ENCODE peak calls at places on chromosomes 5 and 9, in six cellular contexts. W is RWPE1, R is A549, I is upper lobe of left lung, Z is AG10803, Q is OCI-LY7. E is an unnamed sample.

GRCh38 chr5:158154226-158155005 is 295.5 kb upstream of the CLINT1 start:
- DNase-seq in W (peak; percentile 95), R (no peak), I (no peak), Z (peak; percentile 91), Q (no peak), E (no peak)

GRCh38 chr5:8436919-8437318 is 568.0 kb downstream of the MTRR start:
- DNase-seq in W (no peak), R (no peak), I (no peak), Z (no peak), Q (no peak), E (no peak)

GRCh38 chr5:57438162-57438561 is 44.4 kb downstream of the ACTBL2 start:
- DNase-seq in W (no peak), R (no peak), I (no peak), Z (no peak), Q (no peak), E (no peak)

GRCh38 chr5:67773439-67773988 is 442.0 kb upstream of the PIK3R1 start:
- DNase-seq in W (peak; percentile 24), R (no peak), I (no peak), Z (peak; percentile 30), Q (no peak), E (no peak)

GRCh38 chr5:14226554-14226953 is 83.4 kb downstream of the TRIO start:
- DNase-seq in W (no peak), R (no peak), I (no peak), Z (no peak), Q (no peak), E (no peak)

GRCh38 chr5:43996221-43996620 is 393.0 kb downstream of the FGF10 start:
- DNase-seq in W (no peak), R (no peak), I (no peak), Z (no peak), Q (no peak), E (no peak)

GRCh38 chr9:132006657-132007370 is 72.9 kb downstream of the MED27 start:
- DNase-seq in W (peak; percentile 71), R (no peak), I (no peak), Z (peak; percentile 70), Q (no peak), E (peak; percentile 62)

GRCh38 chr5:170132642-170133448 is 27.1 kb downstream of the FOXI1 start:
- DNase-seq in W (peak; percentile 38), R (no peak), I (no peak), Z (peak; percentile 89), Q (no peak), E (no peak)

GRCh38 chr5:83827111-83827541 is 106.5 kb upstream of the HAPLN1 start:
- DNase-seq in W (peak; percentile 53), R (no peak), I (no peak), Z (peak; percentile 86), Q (no peak), E (no peak)

GRCh38 chr9:77218612-77219011 is 41.3 kb downstream of the VPS13A start:
- DNase-seq in W (peak; percentile 34), R (no peak), I (no peak), Z (peak; percentile 60), Q (no peak), E (no peak)

GRCh38 chr5:98905857-98906688 is 22.7 kb downstream of the CHD1 start:
- DNase-seq in W (peak; percentile 27), R (no peak), I (no peak), Z (peak; percentile 51), Q (peak; percentile 49), E (peak; percentile 25)

GRCh38 chr9:21027295-21027694 is 4.1 kb downstream of the HACD4 start:
- DNase-seq in W (no peak), R (no peak), I (no peak), Z (peak; percentile 41), Q (no peak), E (no peak)

GRCh38 chr5:175778951-175779475 is 92.4 kb upstream of the CPLX2 start:
- DNase-seq in W (peak; percentile 76), R (peak; percentile 40), I (no peak), Z (no peak), Q (no peak), E (no peak)

GRCh38 chr5:57834829-57835554 is 352.4 kb upstream of the ACTBL2 start:
- DNase-seq in W (peak; percentile 72), R (no peak), I (no peak), Z (no peak), Q (no peak), E (no peak)

GRCh38 chr9:130458804-130459067 is 14.0 kb downstream of the ASS1 start:
- DNase-seq in W (no peak), R (no peak), I (no peak), Z (no peak), Q (no peak), E (no peak)

GRCh38 chr5:139637438-139638089 is 10.6 kb upstream of the CXXC5 start:
- DNase-seq in W (no peak), R (no peak), I (peak; percentile 76), Z (peak; percentile 84), Q (peak; percentile 80), E (peak; percentile 87)

GRCh38 chr5:109945097-109945678 is 255.5 kb downstream of the MAN2A1 start:
- DNase-seq in W (no peak), R (no peak), I (no peak), Z (no peak), Q (peak; percentile 7), E (no peak)

GRCh38 chr9:121634329-121634784 is 17.1 kb upstream of the DAB2IP start:
- DNase-seq in W (no peak), R (no peak), I (no peak), Z (no peak), Q (peak; percentile 21), E (peak; percentile 63)

GRCh38 chr9:137724114-137724445 is 105.3 kb downstream of the EHMT1 start:
- DNase-seq in W (peak; percentile 33), R (no peak), I (peak; percentile 54), Z (no peak), Q (no peak), E (no peak)

GRCh38 chr9:28841795-28842194 is 1268.5 kb upstream of the C9orf72 start:
- DNase-seq in W (no peak), R (no peak), I (no peak), Z (no peak), Q (no peak), E (no peak)

GRCh38 chr9:77927265-77927664 is 104.3 kb downstream of the GNAQ start:
- DNase-seq in W (no peak), R (no peak), I (no peak), Z (peak; percentile 71), Q (no peak), E (no peak)

GRCh38 chr5:176609724-176610429 is at the start of gene GPRIN1:
- DNase-seq in W (peak; percentile 90), R (peak; percentile 78), I (peak; percentile 42), Z (peak; percentile 31), Q (peak; percentile 80), E (peak; percentile 98)

GRCh38 chr5:178895615-178896571 is at the start of gene ZFP2:
- DNase-seq in W (peak; percentile 62), R (peak; percentile 18), I (peak; percentile 57), Z (peak; percentile 38), Q (peak; percentile 33), E (peak; percentile 36)

DNA sequence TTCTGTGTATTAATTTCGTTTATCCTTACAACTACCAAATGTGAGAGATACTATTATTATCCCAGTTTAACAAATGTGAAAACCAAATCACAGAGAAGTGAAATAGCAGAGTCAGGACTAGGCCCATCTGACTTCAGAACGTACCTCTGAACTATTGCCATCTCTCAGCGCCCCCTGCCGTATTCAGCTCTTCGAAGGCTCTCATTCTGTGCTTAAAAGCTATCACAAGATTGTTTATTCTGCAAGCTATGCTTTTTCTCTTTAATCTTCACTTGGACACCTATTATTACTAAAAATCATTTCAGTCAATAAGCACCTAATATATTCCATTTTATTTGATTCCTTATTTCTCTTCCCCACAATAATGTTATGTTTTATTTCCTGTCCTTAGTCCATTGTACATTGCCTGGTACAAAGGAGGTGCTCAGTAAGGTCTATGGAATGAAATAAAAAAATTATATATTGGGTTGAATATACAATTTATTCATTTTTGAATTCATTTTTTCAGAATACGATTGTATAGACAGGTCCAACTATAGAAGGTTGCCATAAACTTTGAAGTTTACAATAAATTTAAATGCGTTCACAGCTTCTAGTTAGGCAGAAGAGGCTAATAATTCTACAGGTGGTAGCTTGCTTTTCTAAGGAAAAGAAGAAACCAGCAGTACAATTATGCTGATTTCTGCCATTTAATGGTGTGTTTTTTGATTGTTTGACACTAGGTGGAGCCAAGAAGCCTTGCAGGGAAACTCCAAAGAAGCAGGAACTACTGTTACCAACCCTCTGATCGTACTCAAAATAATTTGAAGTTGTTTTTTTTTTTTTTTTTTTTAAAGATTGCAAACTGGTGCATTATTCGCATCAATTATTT is 202.2 kb upstream of the DMRTA1 start:
- DNase-seq in W (peak; percentile 47), R (peak; percentile 18), I (no peak), Z (peak; percentile 67), Q (peak; percentile 70), E (peak; percentile 36)
- TF ChIP-seq CTCF in W (peak; percentile 91), R (peak; percentile 54), I (no peak), Z (peak; percentile 87), Q (peak; percentile 77), E (peak; percentile 67)

GRCh38 chr5:134525687-134526482 is 415 bp downstream of the JADE2 start:
- DNase-seq in W (peak; percentile 86), R (peak; percentile 78), I (peak; percentile 75), Z (peak; percentile 81), Q (peak; percentile 83), E (peak; percentile 80)

GRCh38 chr5:134524826-134525686 is at the start of gene JADE2:
- DNase-seq in W (peak; percentile 88), R (peak; percentile 78), I (peak; percentile 73), Z (peak; percentile 63), Q (peak; percentile 87), E (peak; percentile 91)

GRCh38 chr5:134527961-134528424 is 2.5 kb downstream of the JADE2 start:
- DNase-seq in W (no peak), R (no peak), I (no peak), Z (no peak), Q (no peak), E (no peak)

GRCh38 chr5:134527156-134527960 is 1.9 kb downstream of the JADE2 start:
- DNase-seq in W (peak; percentile 97), R (peak; percentile 94), I (peak; percentile 87), Z (peak; percentile 85), Q (peak; percentile 88), E (peak; percentile 92)

GRCh38 chr5:134526483-134527155 is 1.1 kb downstream of the JADE2 start:
- DNase-seq in W (peak; percentile 79), R (no peak), I (peak; percentile 86), Z (no peak), Q (peak; percentile 85), E (peak; percentile 87)
- TF ChIP-seq CTCF in W (no peak), R (no peak), I (peak; percentile 76), Z (peak; percentile 14), Q (peak; percentile 53), E (peak; percentile 46)

GRCh38 chr5:180646963-180647305 is 2.5 kb downstream of the FLT4 start:
- DNase-seq in W (no peak), R (no peak), I (no peak), Z (no peak), Q (no peak), E (peak; percentile 34)

GRCh38 chr5:180647941-180648500 is 1.4 kb downstream of the FLT4 start:
- DNase-seq in W (no peak), R (no peak), I (no peak), Z (no peak), Q (no peak), E (peak; percentile 31)

GRCh38 chr5:180649297-180650039 is at the start of gene FLT4:
- DNase-seq in W (no peak), R (peak; percentile 23), I (peak; percentile 20), Z (no peak), Q (no peak), E (peak; percentile 48)

GRCh38 chr5:180647465-180647864 is 1.9 kb downstream of the FLT4 start:
- DNase-seq in W (no peak), R (no peak), I (no peak), Z (no peak), Q (no peak), E (peak; percentile 22)

GRCh38 chr5:180648658-180649296 is 623 bp downstream of the FLT4 start:
- DNase-seq in W (no peak), R (peak; percentile 73), I (no peak), Z (no peak), Q (no peak), E (peak; percentile 56)
- TF ChIP-seq CTCF in W (peak; percentile 12), R (peak; percentile 56), I (peak; percentile 23), Z (no peak), Q (no peak), E (peak; percentile 24)

GRCh38 chr5:152462021-152462721 is 57.1 kb upstream of the NMUR2 start:
- DNase-seq in W (no peak), R (peak; percentile 4), I (no peak), Z (peak; percentile 6), Q (peak; percentile 2), E (no peak)
- TF ChIP-seq CTCF in W (peak; percentile 13), R (peak; percentile 26), I (no peak), Z (peak; percentile 41), Q (peak; percentile 67), E (no peak)

E was measured in GM13977.